ENCODE peak calls at places on chromosomes 11 and 22, in four cellular contexts. R, T, S and D are unnamed samples.

GRCh38 chr11:59188954-59189353 is 17.0 kb downstream of the DTX4 start:
- DNase-seq in S (no peak), R (no peak), T (no peak), D (no peak)

GRCh38 chr22:40009953-40010751 is 15.4 kb downstream of the FAM83F start:
- DNase-seq in R (no peak), T (no peak), S (no peak), D (no peak)

GRCh38 chr22:24440718-24441405 is 13.5 kb downstream of the ADORA2A start:
- DNase-seq in S (no peak), T (peak), R (no peak), D (peak)

GRCh38 chr11:12542186-12542935 is 131.9 kb upstream of the TEAD1 start:
- DNase-seq in R (no peak), T (no peak), S (no peak), D (no peak)

GRCh38 chr22:37230673-37231405 is 13.2 kb downstream of the RAC2 start:
- DNase-seq in T (no peak), R (no peak), S (no peak), D (no peak)

GRCh38 chr11:78656984-78657383 is 82.3 kb upstream of the NARS2 start:
- DNase-seq in T (no peak), S (no peak), R (no peak), D (no peak)

GRCh38 chr11:86988351-86988881 is 33.2 kb upstream of the FZD4 start:
- DNase-seq in T (no peak), R (no peak), S (no peak), D (no peak)

GRCh38 chr11:93608280-93608862 is 53.1 kb upstream of the CEP295 start:
- DNase-seq in T (no peak), R (no peak), S (no peak), D (no peak)

GRCh38 chr22:21917206-21917958 is 35.3 kb downstream of the PPM1F start:
- DNase-seq in S (no peak), T (no peak), R (no peak), D (no peak)

GRCh38 chr11:119193626-119194025 is 8.4 kb downstream of the NHERF4 start:
- DNase-seq in T (no peak), S (no peak), R (no peak), D (no peak)

GRCh38 chr11:69909561-69910518 is 90.6 kb upstream of the FGF3 start:
- DNase-seq in T (peak), R (no peak), S (no peak), D (no peak)

GRCh38 chr11:69908511-69909220 is 89.5 kb upstream of the FGF3 start:
- DNase-seq in T (no peak), S (no peak), R (no peak), D (no peak)

GRCh38 chr11:69912161-69912910 is 93.1 kb upstream of the FGF3 start:
- DNase-seq in T (peak), R (no peak), S (no peak), D (no peak)

GRCh38 chr11:69911310-69912160 is 92.3 kb upstream of the FGF3 start:
- DNase-seq in T (peak), R (no peak), S (no peak), D (no peak)

DNA sequence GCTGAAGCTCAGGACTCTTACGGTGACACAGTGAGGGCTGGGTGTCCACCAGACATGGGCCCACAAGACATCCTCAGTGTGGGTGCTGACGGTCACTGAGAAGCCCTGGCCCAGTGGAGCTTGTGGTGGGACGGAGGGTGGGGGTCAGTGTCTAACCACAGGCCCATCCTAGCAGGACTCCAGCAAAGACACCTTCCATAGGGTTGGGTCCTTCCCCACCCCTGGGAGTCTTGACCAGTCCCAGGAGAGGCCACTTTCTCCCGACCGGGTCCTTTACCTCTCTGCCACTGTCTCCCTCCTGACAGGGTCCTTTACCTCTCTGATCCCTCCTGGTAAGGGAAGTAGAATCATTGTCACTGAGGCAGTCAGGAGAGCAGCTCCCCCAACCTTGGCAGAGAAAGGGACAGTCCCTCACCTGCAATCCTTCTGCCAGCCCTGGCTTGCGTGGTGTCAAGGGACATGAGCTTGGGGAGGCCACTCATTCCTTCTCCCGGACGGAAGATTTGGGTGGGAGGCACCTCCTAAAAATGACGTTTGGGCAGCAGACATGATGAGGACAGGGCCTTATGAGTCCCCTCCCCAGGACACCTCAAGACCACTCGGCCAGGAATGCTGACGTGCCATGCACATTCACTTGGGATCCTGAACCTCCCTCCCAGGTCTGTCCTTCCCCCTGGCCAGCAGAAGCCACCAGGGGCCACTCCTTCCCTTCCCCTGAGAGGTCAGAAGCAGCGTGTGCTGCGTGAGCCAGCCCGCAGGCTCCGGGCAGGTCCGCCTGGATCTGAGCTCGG is 91.5 kb upstream of the FGF3 start:
- DNase-seq in T (peak), R (no peak), S (no peak), D (no peak)
- H3K4me3 ChIP-seq in T (no peak), R (peak), S (no peak), D (no peak)

GRCh38 chr11:613369-613968 is 2.3 kb downstream of the IRF7 start:
- DNase-seq in S (peak), T (peak), R (peak), D (peak)
- H3K4me3 ChIP-seq in S (no peak), T (no peak), R (no peak), D (no peak)

GRCh38 chr11:1694064-1694845 is 2.7 kb upstream of the KRTAP5-6 start:
- DNase-seq in S (peak), T (peak), R (peak), D (peak)
- H3K4me3 ChIP-seq in S (peak), T (peak), R (peak), D (peak)

DNA sequence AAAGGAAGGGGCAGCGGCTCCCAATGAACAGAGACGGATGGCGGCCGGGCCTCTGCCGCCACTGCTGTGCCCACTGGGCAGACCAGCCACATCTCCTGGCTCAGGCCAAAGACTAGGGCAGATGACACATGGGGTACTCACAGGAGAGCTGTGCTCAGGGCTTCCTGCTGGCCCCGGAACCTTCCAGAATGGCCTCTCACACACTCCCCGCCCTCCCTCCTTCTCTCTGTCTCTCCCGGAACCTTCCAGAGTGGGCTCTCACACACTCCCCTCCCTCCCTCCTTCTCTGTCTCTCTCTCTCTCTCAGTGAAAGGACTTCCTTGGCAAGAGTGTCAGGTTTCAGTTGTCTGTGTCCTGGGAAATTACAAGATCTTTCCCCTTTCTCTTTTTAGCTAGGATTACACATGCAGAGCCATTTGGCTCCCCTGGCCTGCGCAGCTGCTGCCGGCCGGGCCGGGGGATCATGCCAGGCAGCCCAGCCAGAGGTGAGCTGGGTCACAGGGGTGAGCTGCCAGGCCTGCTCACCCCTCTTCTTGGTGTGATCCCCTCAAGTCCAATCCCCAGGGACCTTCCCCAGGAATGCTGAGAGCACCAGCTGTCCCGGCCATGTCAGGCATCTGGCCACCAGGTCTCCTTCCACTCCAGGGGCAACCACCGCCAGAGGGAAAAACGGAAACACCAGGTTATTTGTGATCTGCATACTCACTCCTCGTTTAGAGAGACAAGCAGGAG is 45.3 kb upstream of the ADA2 start:
- DNase-seq in T (no peak), R (no peak), S (peak), D (peak)
- H3K4me3 ChIP-seq in T (no peak), R (no peak), S (no peak), D (peak)

GRCh38 chr11:65898656-65899355 is 1.4 kb downstream of the FOSL1 start:
- DNase-seq in T (no peak), R (no peak), S (no peak), D (no peak)

GRCh38 chr11:65899356-65900124 is 648 bp downstream of the FOSL1 start:
- DNase-seq in T (no peak), S (peak), R (no peak), D (no peak)

GRCh38 chr11:65903068-65903481 is 2.9 kb upstream of the FOSL1 start:
- DNase-seq in R (no peak), T (no peak), S (no peak), D (no peak)

GRCh38 chr11:65900125-65900898 is at the start of gene FOSL1:
- DNase-seq in R (peak), T (peak), S (peak), D (peak)

DNA sequence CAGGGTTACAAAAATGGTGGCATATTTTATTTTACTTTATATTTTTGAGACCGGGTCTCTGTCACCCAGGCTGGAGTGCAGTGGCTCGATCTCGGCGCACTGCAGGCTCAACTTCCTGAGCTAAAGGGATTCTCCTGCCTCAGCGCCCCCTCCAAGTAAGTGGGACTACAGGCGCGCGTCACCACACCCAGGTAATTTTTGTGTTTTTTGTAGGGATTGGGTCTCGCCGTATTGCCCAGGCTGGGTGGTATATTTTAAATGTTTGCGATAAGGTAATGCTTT is 652 bp upstream of the FOSL1 start:
- DNase-seq in T (no peak), R (no peak), S (no peak), D (no peak)
- H3K4me3 ChIP-seq in T (no peak), R (peak), S (no peak), D (peak)

DNA sequence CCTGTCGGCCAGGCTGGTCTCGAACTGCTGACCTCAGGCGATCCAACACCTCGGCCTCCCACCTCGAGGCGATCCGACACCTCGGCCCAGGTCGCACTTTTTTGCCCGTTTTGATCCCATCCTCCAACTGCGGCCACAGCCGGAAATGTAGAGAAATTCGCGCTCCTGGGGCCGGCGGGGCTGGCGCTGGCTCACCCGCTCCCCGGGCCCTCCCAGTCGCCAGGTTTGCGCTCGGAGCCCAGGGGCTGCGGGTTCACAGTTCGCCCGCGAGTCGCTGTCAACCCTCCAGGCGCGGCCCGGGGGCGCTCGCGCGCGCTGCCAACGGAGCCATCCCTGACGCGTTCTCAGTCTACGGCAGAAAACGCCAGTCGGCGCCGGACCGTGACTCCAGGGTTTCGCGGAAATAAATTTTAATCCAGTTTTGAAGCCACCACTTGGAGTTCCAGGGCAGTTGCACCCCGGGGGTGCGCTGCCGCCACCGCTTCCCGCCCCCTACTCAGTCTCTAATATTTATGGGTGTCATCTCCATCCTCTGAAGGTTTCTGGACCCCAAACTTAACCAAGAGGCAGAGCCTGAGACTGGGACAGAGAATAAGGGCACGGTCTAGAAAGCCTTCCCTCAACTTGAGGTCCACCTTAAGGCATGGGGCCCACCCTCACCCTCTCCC is 1.5 kb upstream of the KLHDC7B start:
- DNase-seq in R (no peak), T (peak), S (peak), D (no peak)
- H3K4me3 ChIP-seq in R (peak), T (peak), S (peak), D (peak)

GRCh38 chr11:62880803-62881578 is at the start of gene SLC3A2:
- DNase-seq in S (peak), T (peak), R (peak), D (peak)

GRCh38 chr11:62879554-62879953 is 1.1 kb upstream of the SLC3A2 start:
- DNase-seq in S (no peak), T (no peak), R (no peak), D (peak)

GRCh38 chr11:62880231-62880802 is 379 bp upstream of the SLC3A2 start:
- DNase-seq in T (no peak), S (no peak), R (peak), D (no peak)

GRCh38 chr11:62876712-62877111 is 4.0 kb upstream of the SLC3A2 start:
- DNase-seq in S (no peak), T (no peak), R (no peak), D (no peak)

DNA sequence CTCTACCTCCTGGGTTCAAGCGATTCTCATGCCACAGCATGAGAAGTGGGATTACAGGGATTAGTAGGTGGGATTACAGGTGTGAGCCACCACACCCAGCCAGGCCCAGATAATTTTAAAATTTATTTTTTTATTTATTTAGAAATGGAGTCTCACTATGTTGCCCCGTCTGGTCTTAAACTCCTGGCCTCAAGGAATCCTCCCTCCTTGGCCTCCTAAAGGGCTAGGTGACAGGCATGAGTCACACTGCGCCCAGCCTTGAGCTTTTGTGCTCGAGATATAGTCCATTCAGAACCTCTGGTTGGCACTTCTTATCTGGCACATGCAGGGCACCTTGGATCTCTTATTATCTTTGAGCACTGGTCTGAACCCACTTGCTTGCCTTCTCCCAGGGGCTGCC is 1.5 kb upstream of the SLC3A2 start:
- DNase-seq in T (no peak), S (no peak), R (no peak), D (no peak)
- H3K4me3 ChIP-seq in T (no peak), S (no peak), R (peak), D (peak)